ENCODE peak calls at places on chromosomes 5 and 9, in five cellular contexts. O is Caco-2, T is neural progenitor cell, K is mammary epithelial cell, C is tibial nerve. Y is an unnamed sample.

GRCh38 chr9:116124472-116125040 is 29.0 kb upstream of the PAPPA start:
- DNase-seq in T (no peak), C (no peak), K (peak; percentile 62), O (no peak), Y (no peak)

GRCh38 chr9:89433826-89434225 is 64.1 kb downstream of the SEMA4D start:
- DNase-seq in K (no peak), C (no peak), O (no peak), T (no peak), Y (peak; percentile 39)

GRCh38 chr9:111233963-111234362 is 96.1 kb downstream of the OR2K2 start:
- DNase-seq in O (no peak), C (no peak), T (no peak), K (no peak), Y (no peak)

GRCh38 chr5:92922231-92922967 is 658.6 kb downstream of the NR2F1-AS1 start:
- DNase-seq in K (no peak), C (no peak), O (no peak), T (peak; percentile 51), Y (no peak)

GRCh38 chr9:88933607-88934379 is 57.5 kb upstream of the S1PR3 start:
- DNase-seq in K (no peak), C (no peak), O (peak; percentile 35), T (no peak), Y (no peak)

GRCh38 chr9:3482578-3482977 is 43.2 kb downstream of the RFX3 start:
- DNase-seq in O (no peak), T (no peak), C (no peak), K (no peak), Y (no peak)

GRCh38 chr9:5269249-5269715 is 35.2 kb downstream of the RLN2 start:
- DNase-seq in O (no peak), C (no peak), K (peak; percentile 65), T (peak; percentile 18), Y (no peak)

GRCh38 chr9:15180124-15180523 is 126.9 kb downstream of the TTC39B start:
- DNase-seq in K (no peak), O (no peak), C (no peak), T (no peak), Y (no peak)

GRCh38 chr9:114746591-114746990 is 59.2 kb downstream of the TNFSF15 start:
- DNase-seq in C (no peak), T (peak; percentile 7), O (no peak), K (no peak), Y (peak; percentile 70)

GRCh38 chr9:35051069-35051967 is 21.1 kb downstream of the VCP start:
- DNase-seq in K (peak; percentile 27), C (no peak), T (peak; percentile 60), O (peak; percentile 58), Y (no peak)

GRCh38 chr5:179332741-179333290 is 12.4 kb downstream of the ADAMTS2 start:
- DNase-seq in C (no peak), K (no peak), O (no peak), T (no peak), Y (no peak)

GRCh38 chr5:5380298-5380697 is 42.2 kb upstream of the ICE1 start:
- DNase-seq in T (no peak), O (no peak), K (no peak), C (no peak), Y (no peak)

GRCh38 chr9:121976751-121977150 is 116.4 kb downstream of the TTLL11 start:
- DNase-seq in C (no peak), O (no peak), K (peak; percentile 70), T (no peak), Y (no peak)

GRCh38 chr9:98740226-98740881 is 31.6 kb upstream of the GABBR2 start:
- DNase-seq in O (no peak), C (no peak), K (no peak), T (no peak), Y (no peak)

GRCh38 chr5:172583931-172584511 is 57.0 kb upstream of the NEURL1B start:
- DNase-seq in K (no peak), C (no peak), O (no peak), T (no peak), Y (no peak)

GRCh38 chr9:118209343-118209742 is 505.1 kb downstream of the TLR4 start:
- DNase-seq in C (no peak), O (no peak), K (no peak), T (no peak), Y (no peak)

GRCh38 chr5:17891881-17892280 is 257.6 kb downstream of the TAF11L14 start:
- DNase-seq in O (no peak), C (no peak), T (no peak), K (no peak), Y (no peak)

GRCh38 chr5:14734382-14734781 is 69.9 kb downstream of the OTULIN start:
- DNase-seq in C (no peak), K (no peak), O (no peak), T (no peak), Y (no peak)

GRCh38 chr5:14732991-14733390 is 68.5 kb downstream of the OTULIN start:
- DNase-seq in C (no peak), T (no peak), K (no peak), O (no peak), Y (no peak)

GRCh38 chr5:14735944-14736343 is 71.4 kb downstream of the OTULIN start:
- DNase-seq in O (no peak), T (no peak), C (peak; percentile 43), K (no peak), Y (no peak)

GRCh38 chr5:14730881-14731280 is 66.4 kb downstream of the OTULIN start:
- DNase-seq in K (no peak), C (no peak), O (no peak), T (no peak), Y (no peak)

DNA sequence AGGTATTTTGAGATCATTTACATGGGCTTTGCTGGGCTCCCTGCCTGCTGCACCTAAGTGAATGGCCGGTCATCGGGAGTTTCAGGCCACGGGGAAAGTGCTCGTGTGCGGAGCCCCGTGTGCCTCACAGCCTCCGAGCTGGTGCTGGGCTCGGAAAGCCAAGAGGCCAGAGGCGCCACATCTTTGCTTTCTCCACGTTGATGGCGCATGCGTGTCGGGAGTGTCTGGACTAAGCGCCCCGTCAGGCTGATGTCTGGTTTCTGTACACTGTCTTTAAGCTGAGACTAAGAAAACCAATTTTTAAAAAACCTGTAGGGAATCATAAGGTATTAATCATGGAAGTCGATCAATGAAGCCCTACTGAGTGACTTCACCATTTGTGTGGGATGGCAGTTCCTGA is 69.1 kb downstream of the OTULIN start:
- DNase-seq in T (no peak), O (no peak), C (no peak), K (no peak), Y (no peak)
- H3K36me3 ChIP-seq in T (no peaks in the 10 kb centered on the region), O (no peaks in the 10 kb centered on the region), C (peaks cover 3% of the 10 kb centered on the region), K (no peaks in the 10 kb centered on the region), Y (peaks cover 4% of the 10 kb centered on the region)

GRCh38 chr9:120875954-120876841 is 790 bp downstream of the PHF19 start:
- DNase-seq in T (peak; percentile 70), C (peak; percentile 66), O (peak; percentile 89), K (peak; percentile 83), Y (peak; percentile 43)
- TF ChIP-seq CTCF in T (no peak), C (no peak), O (peak; percentile 2), K (no peak), Y (no peak)

GRCh38 chr9:91896513-91897121 is 53.4 kb downstream of the ROR2 start:
- DNase-seq in K (peak; percentile 36), C (no peak), O (no peak), T (peak; percentile 58), Y (peak; percentile 44)
- H3K4me3 ChIP-seq in K (no peak overlapping the region), C (no peak overlapping the region), O (no peak overlapping the region), T (no peak overlapping the region), Y (no peak overlapping the region)

GRCh38 chr5:154390746-154391359 is 54.9 kb upstream of the SAP30L start:
- DNase-seq in T (no peak), C (no peak), O (no peak), K (no peak), Y (no peak)

GRCh38 chr5:154388842-154389241 is 57.0 kb upstream of the SAP30L start:
- DNase-seq in O (no peak), T (no peak), K (no peak), C (no peak), Y (no peak)

GRCh38 chr5:154386952-154387629 is 58.7 kb upstream of the SAP30L start:
- DNase-seq in O (no peak), C (no peak), T (no peak), K (no peak), Y (no peak)

GRCh38 chr5:154391788-154392187 is 54.0 kb upstream of the SAP30L start:
- DNase-seq in K (no peak), C (no peak), O (no peak), T (no peak), Y (no peak)

DNA sequence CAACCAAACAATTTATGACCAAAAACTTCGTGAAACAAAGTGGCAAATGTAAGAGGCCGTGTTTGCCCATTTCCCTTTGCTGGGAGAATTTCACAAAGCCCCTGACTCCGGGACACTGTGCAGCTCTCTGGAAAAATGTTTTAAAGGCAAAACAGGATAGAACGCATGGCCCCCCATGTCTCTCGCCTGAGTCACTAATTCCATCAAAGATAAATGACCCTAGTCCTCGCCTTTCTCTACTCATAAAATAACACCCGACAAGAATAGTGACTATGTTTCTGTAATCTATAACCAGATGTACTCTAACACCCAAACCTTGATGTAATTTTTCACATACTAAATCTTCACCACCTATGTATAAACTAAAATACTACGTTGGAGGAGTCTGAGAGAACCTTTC is 55.7 kb upstream of the SAP30L start:
- DNase-seq in K (no peak), O (no peak), C (no peak), T (no peak), Y (no peak)
- H3K36me3 ChIP-seq in K (no peaks in the 10 kb centered on the region), O (no peaks in the 10 kb centered on the region), C (peaks cover 2% of the 10 kb centered on the region), T (no peaks in the 10 kb centered on the region), Y (peaks cover 15% of the 10 kb centered on the region)

GRCh38 chr5:154541553-154541952 is 63.5 kb upstream of the HAND1 start:
- DNase-seq in T (no peak), K (no peak), C (no peak), O (no peak), Y (no peak)
- TF ChIP-seq CTCF in T (no peak), K (peak; percentile 16), C (no peak), O (no peak), Y (peak; percentile 28)

GRCh38 chr5:69414885-69415583 is at the start of gene MARVELD2:
- DNase-seq in O (peak; percentile 96), K (peak; percentile 93), C (peak; percentile 33), T (peak; percentile 90), Y (no peak)
- H3K4me3 ChIP-seq in O (peak within 1 kb of the TSS; percentile 81), K (peak within 1 kb of the TSS; percentile 86), C (peak within 1 kb of the TSS; percentile 70), T (peak within 1 kb of the TSS; percentile 86), Y (peak within 1 kb of the TSS; percentile 55)

GRCh38 chr5:7884491-7885273 is 15.7 kb downstream of the MTRR start:
- DNase-seq in K (no peak), C (no peak), T (no peak), O (no peak), Y (no peak)
- H3K36me3 ChIP-seq in K (peaks cover 25% of the 10 kb centered on the region), C (no peaks in the 10 kb centered on the region), T (peaks cover 8% of the 10 kb centered on the region), O (peaks cover 7% of the 10 kb centered on the region), Y (peaks cover 13% of the 10 kb centered on the region)